ENCODE peak calls at places on chromosomes 16 and 17, in nine cellular contexts. One of them, this sample, is unnamed.

GRCh38 chr16:57769541-57770145 is 32.6 kb downstream of the KIFC3 start:
- DNase-seq in HCT116: no peak
- DNase-seq in neural progenitor cell: no peak
- DNase-seq in SK-N-SH: no peak
- DNase-seq in GM23248: no peak
- DNase-seq in GM23338: no peak
- DNase-seq in hepatocyte: no peak
- DNase-seq in MM.1S: no peak
- DNase-seq in PC-3: no peak
- DNase-seq in this sample: no peak

GRCh38 chr17:34420254-34420766 is 57.3 kb upstream of the CCL1 start:
- DNase-seq in HCT116: peak
- DNase-seq in neural progenitor cell: peak
- DNase-seq in SK-N-SH: peak
- DNase-seq in GM23248: peak
- DNase-seq in GM23338: peak
- DNase-seq in hepatocyte: peak
- DNase-seq in MM.1S: peak
- DNase-seq in PC-3: peak
- DNase-seq in this sample: peak

GRCh38 chr16:27625050-27625697 is 75.2 kb downstream of the KATNIP start:
- DNase-seq in HCT116: no peak
- DNase-seq in neural progenitor cell: no peak
- DNase-seq in SK-N-SH: peak
- DNase-seq in GM23248: peak
- DNase-seq in GM23338: no peak
- DNase-seq in hepatocyte: peak
- DNase-seq in MM.1S: no peak
- DNase-seq in PC-3: no peak
- DNase-seq in this sample: no peak

GRCh38 chr16:29230671-29231091 is 175.8 kb downstream of the NPIPB11 start:
- DNase-seq in HCT116: no peak
- DNase-seq in neural progenitor cell: peak
- DNase-seq in SK-N-SH: no peak
- DNase-seq in GM23248: peak
- DNase-seq in GM23338: peak
- DNase-seq in hepatocyte: no peak
- DNase-seq in MM.1S: no peak
- DNase-seq in PC-3: no peak
- DNase-seq in this sample: no peak

GRCh38 chr17:78019367-78019975 is 61.0 kb downstream of the TNRC6C start:
- DNase-seq in HCT116: peak
- DNase-seq in neural progenitor cell: no peak
- DNase-seq in SK-N-SH: peak
- DNase-seq in GM23248: peak
- DNase-seq in GM23338: peak
- DNase-seq in hepatocyte: peak
- DNase-seq in MM.1S: peak
- DNase-seq in PC-3: peak
- DNase-seq in this sample: peak

GRCh38 chr16:75011634-75012307 is 12.9 kb downstream of the ZNRF1 start:
- DNase-seq in HCT116: peak
- DNase-seq in neural progenitor cell: no peak
- DNase-seq in SK-N-SH: no peak
- DNase-seq in GM23248: peak
- DNase-seq in GM23338: no peak
- DNase-seq in hepatocyte: peak
- DNase-seq in MM.1S: no peak
- DNase-seq in PC-3: peak
- DNase-seq in this sample: no peak

GRCh38 chr17:76740329-76741118 is 2.6 kb downstream of the MFSD11 start:
- DNase-seq in HCT116: no peak
- DNase-seq in neural progenitor cell: no peak
- DNase-seq in SK-N-SH: no peak
- DNase-seq in GM23248: peak
- DNase-seq in GM23338: no peak
- DNase-seq in hepatocyte: no peak
- DNase-seq in MM.1S: no peak
- DNase-seq in PC-3: no peak
- DNase-seq in this sample: no peak

GRCh38 chr17:77388384-77389306 is 247.9 kb downstream of the SEC14L1 start:
- DNase-seq in HCT116: no peak
- DNase-seq in neural progenitor cell: no peak
- DNase-seq in SK-N-SH: peak
- DNase-seq in GM23248: peak
- DNase-seq in GM23338: no peak
- DNase-seq in hepatocyte: no peak
- DNase-seq in MM.1S: no peak
- DNase-seq in PC-3: no peak
- DNase-seq in this sample: no peak

GRCh38 chr16:56637814-56638750 is at the start of gene MT1A:
- DNase-seq in HCT116: no peak
- DNase-seq in neural progenitor cell: peak
- DNase-seq in SK-N-SH: peak
- DNase-seq in GM23248: peak
- DNase-seq in GM23338: peak
- DNase-seq in hepatocyte: peak
- DNase-seq in MM.1S: no peak
- DNase-seq in PC-3: no peak
- DNase-seq in this sample: no peak

GRCh38 chr16:61892531-61892930 is 143.7 kb downstream of the CDH8 start:
- DNase-seq in HCT116: no peak
- DNase-seq in neural progenitor cell: no peak
- DNase-seq in SK-N-SH: no peak
- DNase-seq in GM23248: no peak
- DNase-seq in GM23338: no peak
- DNase-seq in hepatocyte: no peak
- DNase-seq in MM.1S: no peak
- DNase-seq in PC-3: no peak
- DNase-seq in this sample: no peak

GRCh38 chr16:61887903-61888302 is 148.3 kb downstream of the CDH8 start:
- DNase-seq in HCT116: no peak
- DNase-seq in neural progenitor cell: no peak
- DNase-seq in SK-N-SH: no peak
- DNase-seq in GM23248: peak
- DNase-seq in GM23338: no peak
- DNase-seq in hepatocyte: peak
- DNase-seq in MM.1S: peak
- DNase-seq in PC-3: peak
- DNase-seq in this sample: peak

GRCh38 chr16:61891460-61891859 is 144.8 kb downstream of the CDH8 start:
- DNase-seq in HCT116: no peak
- DNase-seq in neural progenitor cell: no peak
- DNase-seq in SK-N-SH: no peak
- DNase-seq in GM23248: no peak
- DNase-seq in GM23338: no peak
- DNase-seq in hepatocyte: no peak
- DNase-seq in MM.1S: no peak
- DNase-seq in PC-3: no peak
- DNase-seq in this sample: no peak

GRCh38 chr16:61885343-61885742 is 150.9 kb downstream of the CDH8 start:
- DNase-seq in HCT116: no peak
- DNase-seq in neural progenitor cell: no peak
- DNase-seq in SK-N-SH: no peak
- DNase-seq in GM23248: no peak
- DNase-seq in GM23338: no peak
- DNase-seq in hepatocyte: no peak
- DNase-seq in MM.1S: no peak
- DNase-seq in PC-3: no peak
- DNase-seq in this sample: no peak

GRCh38 chr16:61890346-61890745 is 145.9 kb downstream of the CDH8 start:
- DNase-seq in HCT116: no peak
- DNase-seq in neural progenitor cell: no peak
- DNase-seq in SK-N-SH: no peak
- DNase-seq in GM23248: no peak
- DNase-seq in GM23338: no peak
- DNase-seq in hepatocyte: no peak
- DNase-seq in MM.1S: no peak
- DNase-seq in PC-3: peak
- DNase-seq in this sample: no peak
- TF ChIP-seq EZH2phosphoT487 in HCT116: no peak
- TF ChIP-seq EZH2phosphoT487 in neural progenitor cell: no peak
- TF ChIP-seq EZH2phosphoT487 in SK-N-SH: no peak
- TF ChIP-seq EZH2phosphoT487 in GM23248: no peak
- TF ChIP-seq EZH2phosphoT487 in GM23338: no peak
- TF ChIP-seq EZH2phosphoT487 in hepatocyte: no peak
- TF ChIP-seq EZH2phosphoT487 in MM.1S: no peak
- TF ChIP-seq EZH2phosphoT487 in PC-3: no peak
- TF ChIP-seq EZH2phosphoT487 in this sample: no peak

DNA sequence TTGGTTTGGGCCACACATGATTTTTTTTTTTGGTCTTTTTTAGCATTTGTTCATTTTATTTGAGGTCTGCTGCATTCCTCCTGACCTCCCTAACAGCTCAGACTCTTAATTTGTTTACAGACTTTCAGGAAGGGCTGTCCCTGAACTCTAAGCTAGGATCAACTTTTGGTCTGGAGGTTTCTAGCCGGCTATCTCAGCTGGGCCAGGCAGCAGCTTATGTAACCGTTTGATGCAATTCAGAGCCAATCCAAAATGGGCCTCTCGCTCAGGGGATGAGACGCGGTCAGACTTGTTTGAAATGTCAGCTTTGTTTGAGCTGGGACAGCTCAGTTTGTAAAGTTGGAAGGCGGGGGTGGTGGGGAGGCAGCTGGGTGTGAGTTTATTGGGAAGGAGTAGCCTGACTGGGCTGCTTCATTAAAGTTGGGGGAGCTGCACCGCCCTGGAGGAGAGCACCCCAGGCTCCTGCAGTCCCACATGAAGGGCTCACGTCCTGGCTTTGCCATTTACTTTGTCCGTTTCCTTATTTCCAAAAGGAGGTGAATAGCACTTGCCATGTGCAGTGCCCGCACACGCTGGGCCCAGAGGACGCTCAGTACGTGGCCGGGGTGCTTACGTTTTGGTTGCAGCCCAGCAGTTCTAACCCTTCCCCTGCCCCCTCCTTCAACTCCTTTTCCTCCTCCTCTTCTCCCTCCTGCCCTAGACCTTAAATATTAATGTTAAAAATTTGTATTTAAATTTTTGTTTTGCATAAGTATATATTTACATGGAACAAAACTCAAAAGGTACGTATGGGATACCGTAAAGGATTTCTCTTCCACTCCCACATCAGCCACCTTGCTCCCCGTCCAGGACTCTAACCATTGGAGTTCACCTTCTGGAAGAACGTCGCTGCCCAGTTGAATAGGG is 121.2 kb downstream of the SNX29 start:
- DNase-seq in HCT116: no peak
- DNase-seq in neural progenitor cell: peak
- DNase-seq in SK-N-SH: no peak
- DNase-seq in GM23248: peak
- DNase-seq in GM23338: no peak
- DNase-seq in hepatocyte: peak
- DNase-seq in MM.1S: no peak
- DNase-seq in PC-3: peak
- DNase-seq in this sample: no peak
- H2AFZ ChIP-seq in HCT116: no peak
- H2AFZ ChIP-seq in neural progenitor cell: no peak
- H2AFZ ChIP-seq in SK-N-SH: no peak
- H2AFZ ChIP-seq in GM23248: no peak
- H2AFZ ChIP-seq in GM23338: no peak
- H2AFZ ChIP-seq in hepatocyte: no peak
- H2AFZ ChIP-seq in MM.1S: no peak
- H2AFZ ChIP-seq in PC-3: no peak
- H2AFZ ChIP-seq in this sample: no peak

DNA sequence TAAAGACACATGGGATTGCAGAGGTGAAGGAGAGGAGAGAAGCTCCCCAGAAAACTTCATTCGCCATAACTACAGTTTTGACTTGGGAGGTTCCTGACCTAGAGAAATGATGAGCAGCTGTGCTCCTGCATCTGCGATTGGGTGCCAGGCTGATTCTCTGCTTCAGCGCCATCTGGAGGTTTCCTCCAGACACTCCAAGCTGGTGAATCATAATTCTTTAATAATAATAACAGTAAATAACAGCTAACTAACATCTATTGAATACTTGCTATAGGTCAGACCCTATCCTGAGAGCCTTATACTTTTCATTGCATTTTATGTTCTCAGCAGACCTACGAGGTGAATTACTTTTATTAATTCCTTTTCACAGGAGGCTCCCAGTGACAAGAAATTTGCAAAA is 575.8 kb downstream of the TOX3 start:
- DNase-seq in HCT116: no peak
- DNase-seq in neural progenitor cell: peak
- DNase-seq in SK-N-SH: peak
- DNase-seq in GM23248: peak
- DNase-seq in GM23338: peak
- DNase-seq in hepatocyte: peak
- DNase-seq in MM.1S: no peak
- DNase-seq in PC-3: no peak
- DNase-seq in this sample: peak
- TF ChIP-seq EZH2phosphoT487 in HCT116: no peak
- TF ChIP-seq EZH2phosphoT487 in neural progenitor cell: no peak
- TF ChIP-seq EZH2phosphoT487 in SK-N-SH: no peak
- TF ChIP-seq EZH2phosphoT487 in GM23248: no peak
- TF ChIP-seq EZH2phosphoT487 in GM23338: no peak
- TF ChIP-seq EZH2phosphoT487 in hepatocyte: no peak
- TF ChIP-seq EZH2phosphoT487 in MM.1S: no peak
- TF ChIP-seq EZH2phosphoT487 in PC-3: no peak
- TF ChIP-seq EZH2phosphoT487 in this sample: no peak

DNA sequence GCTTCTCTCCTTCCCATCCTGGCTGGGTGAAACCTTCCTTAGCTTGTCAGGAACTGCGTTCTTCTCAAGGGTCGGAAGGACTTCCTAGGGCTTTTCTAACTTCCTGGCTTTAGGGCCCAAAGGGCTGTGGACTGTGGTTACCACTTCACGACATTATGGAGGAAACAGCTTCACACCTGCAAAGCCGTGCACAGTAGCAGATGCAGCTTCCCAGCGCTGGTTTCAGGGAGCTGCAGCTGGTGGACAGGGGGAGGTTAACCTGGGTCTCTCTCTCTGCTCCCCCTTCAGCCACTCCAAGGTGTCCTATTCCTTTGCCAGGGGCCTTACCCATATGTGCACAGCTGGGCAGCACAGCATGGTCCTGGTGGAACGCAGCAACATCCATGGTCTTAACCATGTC is 155.8 kb upstream of the CDC42EP4 start:
- DNase-seq in HCT116: no peak
- DNase-seq in neural progenitor cell: no peak
- DNase-seq in SK-N-SH: no peak
- DNase-seq in GM23248: no peak
- DNase-seq in GM23338: no peak
- DNase-seq in hepatocyte: no peak
- DNase-seq in MM.1S: no peak
- DNase-seq in PC-3: no peak
- DNase-seq in this sample: peak
- H2AFZ ChIP-seq in HCT116: no peak
- H2AFZ ChIP-seq in neural progenitor cell: no peak
- H2AFZ ChIP-seq in SK-N-SH: no peak
- H2AFZ ChIP-seq in GM23248: no peak
- H2AFZ ChIP-seq in GM23338: no peak
- H2AFZ ChIP-seq in hepatocyte: no peak
- H2AFZ ChIP-seq in MM.1S: no peak
- H2AFZ ChIP-seq in PC-3: no peak
- H2AFZ ChIP-seq in this sample: no peak